ENCODE peak calls at places on chromosome 17, in five cellular contexts. One of them, this sample, is unnamed.
A peak's percentile ranks its signal among the peaks of the same experiment; 100 is the strongest.

GRCh38 chr17:40551091-40551873 is 14.0 kb downstream of the CCR7 start:
- DNase-seq in endothelial cell of umbilical vein: no peak
- DNase-seq in gastrocnemius medialis: peak; percentile 51
- DNase-seq in fibroblast of lung: peak; percentile 100
- DNase-seq in IMR-90: peak; percentile 100
- DNase-seq in this sample: peak; percentile 92

GRCh38 chr17:71921726-71922320 is 199.0 kb upstream of the SOX9 start:
- DNase-seq in endothelial cell of umbilical vein: no peak
- DNase-seq in gastrocnemius medialis: no peak
- DNase-seq in fibroblast of lung: no peak
- DNase-seq in IMR-90: no peak
- DNase-seq in this sample: no peak

GRCh38 chr17:1322014-1322428 is 42.6 kb downstream of the TRARG1 start:
- DNase-seq in endothelial cell of umbilical vein: no peak
- DNase-seq in gastrocnemius medialis: no peak
- DNase-seq in fibroblast of lung: no peak
- DNase-seq in IMR-90: no peak
- DNase-seq in this sample: no peak

GRCh38 chr17:16442141-16442540 is 26.8 kb downstream of the TRPV2 start:
- DNase-seq in endothelial cell of umbilical vein: no peak
- DNase-seq in gastrocnemius medialis: no peak
- DNase-seq in fibroblast of lung: peak; percentile 58
- DNase-seq in IMR-90: no peak
- DNase-seq in this sample: no peak

GRCh38 chr17:42682400-42683384 is at the start of gene CNTNAP1:
- DNase-seq in endothelial cell of umbilical vein: peak; percentile 74
- DNase-seq in gastrocnemius medialis: no peak
- DNase-seq in fibroblast of lung: peak; percentile 69
- DNase-seq in IMR-90: peak; percentile 84
- DNase-seq in this sample: no peak

GRCh38 chr17:7173687-7174602 is 5.2 kb downstream of the ASGR1 start:
- DNase-seq in endothelial cell of umbilical vein: peak; percentile 89
- DNase-seq in gastrocnemius medialis: no peak
- DNase-seq in fibroblast of lung: no peak
- DNase-seq in IMR-90: no peak
- DNase-seq in this sample: peak; percentile 62

GRCh38 chr17:80877095-80877828 is 114.4 kb upstream of the CHMP6 start:
- DNase-seq in endothelial cell of umbilical vein: no peak
- DNase-seq in gastrocnemius medialis: no peak
- DNase-seq in fibroblast of lung: no peak
- DNase-seq in IMR-90: no peak
- DNase-seq in this sample: no peak

GRCh38 chr17:3695129-3695722 is 729 bp downstream of the P2RX5 start:
- DNase-seq in endothelial cell of umbilical vein: no peak
- DNase-seq in gastrocnemius medialis: peak; percentile 86
- DNase-seq in fibroblast of lung: no peak
- DNase-seq in IMR-90: no peak
- DNase-seq in this sample: no peak

GRCh38 chr17:65750678-65751077 is 189.2 kb upstream of the AXIN2 start:
- DNase-seq in endothelial cell of umbilical vein: peak; percentile 62
- DNase-seq in gastrocnemius medialis: peak; percentile 28
- DNase-seq in fibroblast of lung: peak; percentile 88
- DNase-seq in IMR-90: peak; percentile 89
- DNase-seq in this sample: peak; percentile 70

GRCh38 chr17:40980594-40980993 is 3.5 kb downstream of the KRT40 start:
- DNase-seq in endothelial cell of umbilical vein: no peak
- DNase-seq in gastrocnemius medialis: peak; percentile 25
- DNase-seq in fibroblast of lung: no peak
- DNase-seq in IMR-90: peak; percentile 63
- DNase-seq in this sample: no peak

GRCh38 chr17:80944326-80944725 is 47.3 kb upstream of the CHMP6 start:
- DNase-seq in endothelial cell of umbilical vein: no peak
- DNase-seq in gastrocnemius medialis: no peak
- DNase-seq in fibroblast of lung: no peak
- DNase-seq in IMR-90: no peak
- DNase-seq in this sample: no peak

GRCh38 chr17:49926886-49927285 is 42.1 kb upstream of the DLX4 start:
- DNase-seq in endothelial cell of umbilical vein: no peak
- DNase-seq in gastrocnemius medialis: no peak
- DNase-seq in fibroblast of lung: peak; percentile 5
- DNase-seq in IMR-90: no peak
- DNase-seq in this sample: peak; percentile 85

GRCh38 chr17:40577611-40578065 is 12.4 kb upstream of the CCR7 start:
- DNase-seq in endothelial cell of umbilical vein: no peak
- DNase-seq in gastrocnemius medialis: no peak
- DNase-seq in fibroblast of lung: no peak
- DNase-seq in IMR-90: no peak
- DNase-seq in this sample: no peak

GRCh38 chr17:74547736-74548135 is 1.8 kb upstream of the CD300C start:
- DNase-seq in endothelial cell of umbilical vein: no peak
- DNase-seq in gastrocnemius medialis: no peak
- DNase-seq in fibroblast of lung: no peak
- DNase-seq in IMR-90: no peak
- DNase-seq in this sample: no peak

GRCh38 chr17:49525831-49526741 is 31.0 kb downstream of the NGFR start:
- DNase-seq in endothelial cell of umbilical vein: no peak
- DNase-seq in gastrocnemius medialis: no peak
- DNase-seq in fibroblast of lung: no peak
- DNase-seq in IMR-90: no peak
- DNase-seq in this sample: peak; percentile 76

GRCh38 chr17:2685696-2686095 is 25.9 kb downstream of the CLUH start:
- DNase-seq in endothelial cell of umbilical vein: no peak
- DNase-seq in gastrocnemius medialis: no peak
- DNase-seq in fibroblast of lung: no peak
- DNase-seq in IMR-90: no peak
- DNase-seq in this sample: no peak

GRCh38 chr17:2682304-2682938 is 29.1 kb downstream of the CLUH start:
- DNase-seq in endothelial cell of umbilical vein: no peak
- DNase-seq in gastrocnemius medialis: no peak
- DNase-seq in fibroblast of lung: peak; percentile 17
- DNase-seq in IMR-90: peak; percentile 44
- DNase-seq in this sample: no peak

GRCh38 chr17:2680961-2681360 is 30.6 kb downstream of the CLUH start:
- DNase-seq in endothelial cell of umbilical vein: no peak
- DNase-seq in gastrocnemius medialis: no peak
- DNase-seq in fibroblast of lung: no peak
- DNase-seq in IMR-90: no peak
- DNase-seq in this sample: no peak

GRCh38 chr17:2684549-2684948 is 27.0 kb downstream of the CLUH start:
- DNase-seq in endothelial cell of umbilical vein: no peak
- DNase-seq in gastrocnemius medialis: no peak
- DNase-seq in fibroblast of lung: no peak
- DNase-seq in IMR-90: no peak
- DNase-seq in this sample: no peak

GRCh38 chr17:2683912-2684311 is 27.7 kb downstream of the CLUH start:
- DNase-seq in endothelial cell of umbilical vein: peak; percentile 19
- DNase-seq in gastrocnemius medialis: no peak
- DNase-seq in fibroblast of lung: peak; percentile 57
- DNase-seq in IMR-90: peak; percentile 75
- DNase-seq in this sample: no peak
- H3K36me3 ChIP-seq in endothelial cell of umbilical vein: peaks cover 16% of the 10 kb centered on the region
- H3K36me3 ChIP-seq in gastrocnemius medialis: peaks cover 5% of the 10 kb centered on the region
- H3K36me3 ChIP-seq in fibroblast of lung: peaks cover 2% of the 10 kb centered on the region
- H3K36me3 ChIP-seq in IMR-90: peaks cover 24% of the 10 kb centered on the region
- H3K36me3 ChIP-seq in this sample: peaks cover 51% of the 10 kb centered on the region

GRCh38 chr17:30173649-30174048 is 57.0 kb downstream of the NSRP1 start:
- DNase-seq in endothelial cell of umbilical vein: no peak
- DNase-seq in gastrocnemius medialis: no peak
- DNase-seq in fibroblast of lung: no peak
- DNase-seq in IMR-90: no peak
- DNase-seq in this sample: no peak
- H3K36me3 ChIP-seq in endothelial cell of umbilical vein: peaks cover 2% of the 10 kb centered on the region
- H3K36me3 ChIP-seq in gastrocnemius medialis: no peaks in the 10 kb centered on the region
- H3K36me3 ChIP-seq in fibroblast of lung: no peaks in the 10 kb centered on the region
- H3K36me3 ChIP-seq in IMR-90: peaks cover 10% of the 10 kb centered on the region
- H3K36me3 ChIP-seq in this sample: peaks cover 42% of the 10 kb centered on the region

GRCh38 chr17:68052810-68053209 is 17.3 kb downstream of the KPNA2 start:
- DNase-seq in endothelial cell of umbilical vein: no peak
- DNase-seq in gastrocnemius medialis: no peak
- DNase-seq in fibroblast of lung: no peak
- DNase-seq in IMR-90: no peak
- DNase-seq in this sample: no peak

GRCh38 chr17:68048996-68049395 is 13.5 kb downstream of the KPNA2 start:
- DNase-seq in endothelial cell of umbilical vein: peak; percentile 23
- DNase-seq in gastrocnemius medialis: no peak
- DNase-seq in fibroblast of lung: no peak
- DNase-seq in IMR-90: no peak
- DNase-seq in this sample: no peak

GRCh38 chr17:68047153-68047846 is 11.8 kb downstream of the KPNA2 start:
- DNase-seq in endothelial cell of umbilical vein: no peak
- DNase-seq in gastrocnemius medialis: no peak
- DNase-seq in fibroblast of lung: no peak
- DNase-seq in IMR-90: no peak
- DNase-seq in this sample: no peak
- H3K36me3 ChIP-seq in endothelial cell of umbilical vein: peaks cover 25% of the 10 kb centered on the region
- H3K36me3 ChIP-seq in gastrocnemius medialis: no peaks in the 10 kb centered on the region
- H3K36me3 ChIP-seq in fibroblast of lung: peaks cover 10% of the 10 kb centered on the region
- H3K36me3 ChIP-seq in IMR-90: peaks cover 29% of the 10 kb centered on the region
- H3K36me3 ChIP-seq in this sample: peaks cover 34% of the 10 kb centered on the region

GRCh38 chr17:78993981-78994671 is 14.4 kb upstream of the LGALS3BP start:
- DNase-seq in endothelial cell of umbilical vein: no peak
- DNase-seq in gastrocnemius medialis: no peak
- DNase-seq in fibroblast of lung: no peak
- DNase-seq in IMR-90: no peak
- DNase-seq in this sample: peak; percentile 71
- H3K36me3 ChIP-seq in endothelial cell of umbilical vein: peaks cover 12% of the 10 kb centered on the region
- H3K36me3 ChIP-seq in gastrocnemius medialis: no peaks in the 10 kb centered on the region
- H3K36me3 ChIP-seq in fibroblast of lung: peaks cover 29% of the 10 kb centered on the region
- H3K36me3 ChIP-seq in IMR-90: peaks cover 72% of the 10 kb centered on the region
- H3K36me3 ChIP-seq in this sample: peaks cover 74% of the 10 kb centered on the region

GRCh38 chr17:78013683-78014467 is 55.4 kb downstream of the TNRC6C start:
- DNase-seq in endothelial cell of umbilical vein: peak; percentile 74
- DNase-seq in gastrocnemius medialis: no peak
- DNase-seq in fibroblast of lung: peak; percentile 86
- DNase-seq in IMR-90: peak; percentile 77
- DNase-seq in this sample: no peak
- H3K36me3 ChIP-seq in endothelial cell of umbilical vein: no peaks in the 10 kb centered on the region
- H3K36me3 ChIP-seq in gastrocnemius medialis: no peaks in the 10 kb centered on the region
- H3K36me3 ChIP-seq in fibroblast of lung: no peaks in the 10 kb centered on the region
- H3K36me3 ChIP-seq in IMR-90: peaks cover 2% of the 10 kb centered on the region
- H3K36me3 ChIP-seq in this sample: peaks cover 4% of the 10 kb centered on the region